ENCODE peak calls at places on chromosomes 4 and X, in nine cellular contexts. P is aorta, O is Panc1, L is neural progenitor cell, X is heart right ventricle, B is right atrium auricular region, F is neuronal stem cell, S is IMR-90, D is SJCRH30. Y is an unnamed sample. For H3K27me3 and H3K36me3, the result is how much of the 10 kb centered on the place peaks cover.

GRCh38 chrX:12946838-12947544 is 27.9 kb upstream of the TMSB4X start:
- DNase-seq in S (peak), D (peak), P (no peak), L (peak), B (peak), O (peak), F (peak), X (no peak), Y (peak)

GRCh38 chrX:119948381-119948780 is 4.8 kb upstream of the NKAP start:
- DNase-seq in F (no peak), D (no peak), O (no peak), L (no peak), S (no peak), P (no peak), B (no peak), X (no peak), Y (no peak)

GRCh38 chr4:116752027-116752426 is 333.3 kb downstream of the TRAM1L1 start:
- DNase-seq in F (no peak), P (no peak), O (no peak), X (no peak), S (no peak), B (no peak), D (no peak), L (no peak), Y (no peak)

GRCh38 chr4:120819816-120820437 is 102.6 kb downstream of the PRDM5 start:
- DNase-seq in O (no peak), D (no peak), L (no peak), F (no peak), B (no peak), X (no peak), S (no peak), P (no peak), Y (no peak)

GRCh38 chr4:57074753-57075152 is 35.4 kb downstream of the IGFBP7 start:
- DNase-seq in L (no peak), B (no peak), X (no peak), D (no peak), O (no peak), F (no peak), P (no peak), S (peak), Y (no peak)

GRCh38 chr4:109294006-109294405 is 8.5 kb downstream of the COL25A1 start:
- DNase-seq in B (no peak), S (no peak), O (peak), X (no peak), L (peak), P (no peak), F (peak), D (peak), Y (peak)

GRCh38 chrX:21438792-21439191 is 64.6 kb downstream of the CNKSR2 start:
- DNase-seq in B (no peak), L (no peak), O (no peak), D (no peak), F (no peak), X (no peak), S (no peak), P (no peak), Y (no peak)

GRCh38 chr4:16914208-16914607 is 15.8 kb upstream of the LDB2 start:
- DNase-seq in S (peak), X (no peak), L (peak), O (no peak), B (no peak), P (no peak), F (no peak), D (no peak), Y (no peak)

GRCh38 chr4:78168029-78168428 is 110.9 kb downstream of the FRAS1 start:
- DNase-seq in D (peak), X (no peak), F (no peak), O (no peak), L (peak), B (no peak), P (no peak), S (no peak), Y (no peak)

GRCh38 chrX:40176256-40176978 is 78.7 kb upstream of the BCOR start:
- DNase-seq in O (no peak), L (peak), B (peak), F (no peak), D (peak), P (peak), X (peak), S (no peak), Y (peak)

GRCh38 chr4:185307136-185307950 is 88.4 kb downstream of the LRP2BP start:
- DNase-seq in S (peak), B (no peak), F (no peak), X (no peak), O (no peak), P (no peak), D (no peak), L (peak), Y (no peak)

GRCh38 chrX:37921758-37922157 is 74.4 kb upstream of the DYNLT3 start:
- DNase-seq in X (no peak), P (no peak), B (no peak), F (no peak), L (no peak), D (no peak), O (no peak), S (peak), Y (no peak)

GRCh38 chr4:148300877-148301276 is 141.3 kb downstream of the NR3C2 start:
- DNase-seq in D (peak), S (no peak), P (no peak), X (no peak), F (no peak), L (peak), B (no peak), O (no peak), Y (no peak)

GRCh38 chr4:155930330-155930729 is 23.3 kb downstream of the CTSO start:
- DNase-seq in D (no peak), P (no peak), S (no peak), O (no peak), B (no peak), X (no peak), L (no peak), F (no peak), Y (no peak)
- H3K27me3 ChIP-seq in D (under half), P (under half), S (under half), O (under half), B (under half), X (under half), L (under half), F (under half), Y (under half)

GRCh38 chr4:53693909-53694308 is 102.6 kb upstream of the LNX1 start:
- DNase-seq in F (no peak), D (no peak), B (no peak), X (no peak), S (no peak), O (no peak), P (no peak), L (no peak), Y (no peak)
- H3K36me3 ChIP-seq in F (under half), D (under half), B (under half), X (under half), S (under half), O (under half), P (under half), L (under half), Y (under half)

GRCh38 chr4:54231419-54232150 is 2.5 kb downstream of the PDGFRA start:
- DNase-seq in L (peak), X (peak), S (peak), B (peak), O (no peak), D (no peak), F (peak), P (peak), Y (no peak)
- H3K27me3 ChIP-seq in L (half or more), X (half or more), S (under half), B (under half), O (under half), D (under half), F (half or more), P (under half), Y (under half)

GRCh38 chr4:49221209-49221608 is 235.1 kb downstream of the CWH43 start:
- DNase-seq in L (no peak), X (no peak), P (no peak), D (no peak), O (no peak), F (no peak), B (no peak), S (no peak), Y (no peak)

DNA sequence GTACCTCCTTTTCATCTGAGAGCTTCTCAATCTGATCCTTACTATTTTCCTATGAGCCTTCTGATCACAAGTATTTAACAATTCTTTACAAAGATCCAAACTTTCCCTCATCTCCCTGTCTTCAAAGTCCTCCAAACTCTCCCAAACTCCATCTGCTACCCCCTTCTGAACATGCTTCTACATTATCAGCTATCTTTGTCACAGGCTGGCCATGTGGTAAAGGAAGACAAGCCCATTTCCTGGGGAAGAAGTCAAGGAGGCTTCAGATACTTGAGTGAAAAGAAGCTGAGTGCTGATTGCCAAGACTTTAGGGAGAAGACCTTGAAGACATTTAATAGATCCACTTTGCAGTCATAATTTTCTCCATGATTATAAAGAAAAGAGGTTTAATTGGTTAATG is 231.4 kb downstream of the CWH43 start:
- DNase-seq in D (no peak), P (no peak), B (no peak), F (no peak), L (no peak), O (no peak), S (no peak), X (no peak), Y (no peak)
- H3K36me3 ChIP-seq in D (under half), P (under half), B (under half), F (under half), L (under half), O (under half), S (under half), X (under half), Y (under half)

GRCh38 chr4:39498724-39499014 is 28.6 kb downstream of the UGDH start:
- DNase-seq in F (no peak), O (no peak), X (no peak), S (peak), D (no peak), B (no peak), P (no peak), L (no peak), Y (no peak)
- H3K27me3 ChIP-seq in F (under half), O (under half), X (under half), S (under half), D (under half), B (under half), P (under half), L (under half), Y (under half)

DNA sequence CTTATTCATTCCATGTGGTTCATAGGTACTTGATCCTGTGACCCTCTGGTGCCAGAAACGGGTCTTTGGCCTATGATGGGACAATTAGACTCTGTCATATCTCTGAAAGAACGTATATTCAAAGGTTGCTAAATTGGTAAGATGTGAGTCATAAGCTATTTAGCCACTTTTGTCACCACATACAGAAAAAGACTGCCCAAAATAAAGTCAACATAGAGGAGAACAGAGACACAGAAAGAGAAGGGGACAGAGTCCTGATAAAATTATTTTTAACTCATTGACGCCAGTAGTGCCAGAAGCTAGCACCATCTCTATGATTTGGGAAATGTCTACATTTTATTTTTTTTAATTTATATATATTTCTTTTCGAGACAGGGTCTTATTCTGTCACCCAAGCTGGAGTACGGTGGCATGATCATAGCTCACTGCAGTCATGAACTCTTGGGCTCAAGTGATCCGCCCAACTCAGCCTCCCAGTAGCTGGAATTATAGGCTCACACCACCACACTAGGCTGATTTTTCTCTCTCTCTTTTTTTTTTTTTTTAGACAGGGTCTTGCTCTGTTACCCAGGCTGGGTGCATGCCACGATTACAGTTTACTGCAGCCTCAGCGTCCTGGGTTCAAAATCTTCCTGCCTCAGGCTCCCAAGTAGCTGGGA is 92.1 kb upstream of the COX18 start:
- DNase-seq in L (no peak), X (no peak), B (no peak), D (no peak), O (no peak), S (no peak), F (no peak), P (no peak), Y (no peak)
- H3K36me3 ChIP-seq in L (under half), X (under half), B (under half), D (half or more), O (under half), S (under half), F (half or more), P (under half), Y (half or more)

GRCh38 chrX:49846004-49846403 is 16.9 kb downstream of the PAGE4 start:
- DNase-seq in P (no peak), O (no peak), B (no peak), D (no peak), S (no peak), F (no peak), X (no peak), L (no peak), Y (no peak)
- H3K27me3 ChIP-seq in P (under half), O (under half), B (under half), D (under half), S (under half), F (under half), X (under half), L (under half), Y (under half)

Y was measured in HAP-1.